ENCODE peak calls at places on chromosomes 1 and 21, in eight cellular contexts. W is IMR-90, T is HCT116, D is lower leg skin, U is ovary, P is sigmoid colon, E is heart left ventricle, B is A549. L is an unnamed sample.
A peak's percentile ranks its signal among the peaks of the same experiment; 100 is the strongest.

GRCh38 chr21:33975548-33976081 is 60.0 kb upstream of the ATP5PO start:
- DNase-seq in D (no peak), W (peak; percentile 43), E (no peak), U (no peak), B (no peak), T (no peak), P (no peak), L (peak; percentile 87)

GRCh38 chr21:26236281-26236680 is 65.7 kb upstream of the APP start:
- DNase-seq in B (no peak), W (no peak), D (no peak), E (no peak), U (no peak), P (no peak), T (no peak), L (no peak)

GRCh38 chr1:96487404-96487803 is 234.2 kb upstream of the PTBP2 start:
- DNase-seq in B (no peak), W (peak; percentile 17), P (no peak), D (no peak), U (no peak), T (peak; percentile 13), E (no peak), L (no peak)

GRCh38 chr21:44549525-44550211 is 1.6 kb downstream of the KRTAP10-2 start:
- DNase-seq in E (no peak), D (peak; percentile 49), T (no peak), B (no peak), P (no peak), W (no peak), U (no peak), L (peak; percentile 34)

GRCh38 chr1:229127301-229127700 is 143.6 kb upstream of the RAB4A start:
- DNase-seq in D (no peak), B (no peak), U (no peak), E (no peak), T (no peak), P (peak; percentile 18), W (peak; percentile 41), L (no peak)

GRCh38 chr1:201261771-201262547 is 21.3 kb upstream of the PKP1 start:
- DNase-seq in T (no peak), D (peak; percentile 83), B (no peak), E (no peak), W (peak; percentile 26), U (no peak), P (peak; percentile 32), L (no peak)

GRCh38 chr1:63261736-63262142 is 60.6 kb upstream of the FOXD3 start:
- DNase-seq in D (no peak), W (no peak), U (no peak), B (no peak), T (no peak), E (peak; percentile 18), P (no peak), L (no peak)

GRCh38 chr1:224542783-224543440 is 73.2 kb upstream of the CNIH3 start:
- DNase-seq in D (no peak), W (peak; percentile 99), E (no peak), B (no peak), P (no peak), T (peak; percentile 84), U (no peak), L (no peak)

GRCh38 chr1:222736470-222736869 is 532 bp upstream of the FAM177B start:
- DNase-seq in T (no peak), W (no peak), U (no peak), D (no peak), E (no peak), P (no peak), B (no peak), L (no peak)

GRCh38 chr1:107358611-107359342 is 217.9 kb downstream of the NTNG1 start:
- DNase-seq in E (no peak), W (no peak), B (no peak), P (no peak), T (no peak), D (no peak), U (no peak), L (no peak)

GRCh38 chr1:84847253-84848247 is 45.5 kb downstream of the LPAR3 start:
- DNase-seq in B (no peak), U (peak; percentile 36), P (peak; percentile 88), D (peak; percentile 86), T (peak; percentile 62), E (peak; percentile 63), W (peak; percentile 96), L (no peak)

GRCh38 chr1:204516180-204516879 is at the start of gene MDM4:
- DNase-seq in B (peak; percentile 96), D (peak; percentile 97), P (peak; percentile 96), U (peak; percentile 88), T (peak; percentile 97), E (peak; percentile 91), W (peak; percentile 97), L (peak; percentile 94)

GRCh38 chr1:27057389-27057788 is 44.7 kb upstream of the TENT5B start:
- DNase-seq in D (no peak), E (no peak), U (no peak), B (no peak), T (no peak), P (no peak), W (no peak), L (no peak)

GRCh38 chr1:27517305-27517704 is 27.3 kb upstream of the WASF2 start:
- DNase-seq in P (no peak), U (no peak), B (no peak), T (no peak), D (no peak), W (no peak), E (no peak), L (no peak)

GRCh38 chr1:53545663-53546408 is 86.6 kb downstream of the DMRTB1 start:
- DNase-seq in U (peak; percentile 2), B (no peak), W (peak; percentile 21), P (peak; percentile 26), E (no peak), T (no peak), D (peak; percentile 74), L (no peak)

GRCh38 chr1:24830680-24831272 is 85.5 kb downstream of the CLIC4 start:
- DNase-seq in T (peak; percentile 68), D (no peak), P (no peak), W (peak; percentile 79), E (no peak), U (no peak), B (peak; percentile 34), L (no peak)

GRCh38 chr1:11496551-11497080 is 17.7 kb downstream of the DISP3 start:
- DNase-seq in U (no peak), E (no peak), D (peak; percentile 71), B (no peak), T (no peak), P (peak; percentile 56), W (no peak), L (no peak)
- H3K4me3 ChIP-seq in U (no peak overlapping the region), E (no peak overlapping the region), D (no peak overlapping the region), B (no peak overlapping the region), T (no peak overlapping the region), P (no peak overlapping the region), W (no peak overlapping the region), L (no peak overlapping the region)

DNA sequence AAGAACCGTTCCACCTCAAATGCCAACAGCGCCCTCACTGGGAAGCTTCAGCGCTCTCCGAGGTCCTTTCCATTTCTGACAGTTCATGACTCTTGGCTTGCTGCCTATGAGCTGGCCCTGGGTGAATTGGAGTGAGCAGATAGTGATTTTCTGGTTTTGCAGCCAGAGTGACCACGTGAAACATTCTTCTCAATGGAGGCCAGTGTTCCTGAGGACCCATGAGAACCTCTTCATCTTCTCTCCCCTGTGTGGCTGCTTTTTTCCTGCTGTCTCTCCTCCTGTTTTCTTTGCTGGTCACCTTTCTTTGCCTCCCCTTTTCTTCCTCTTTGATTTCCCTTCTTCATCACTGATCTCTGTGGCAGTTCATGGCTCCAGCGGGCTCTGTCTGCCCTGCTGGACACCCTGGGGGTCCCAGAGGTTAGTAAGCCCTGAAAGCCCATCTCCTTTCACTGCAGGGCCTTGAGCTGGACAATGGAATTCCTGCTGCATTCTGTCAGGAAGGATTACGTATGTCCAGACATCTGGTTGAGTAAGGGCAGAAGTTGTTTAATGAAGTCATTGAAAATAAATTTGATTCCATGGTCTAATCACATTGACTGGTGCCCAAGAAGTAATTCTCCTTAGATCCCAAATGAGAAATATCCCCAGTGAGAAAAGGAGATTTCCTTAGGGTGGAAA is 29.9 kb downstream of the VASH2 start:
- DNase-seq in W (peak; percentile 90), D (peak; percentile 61), P (no peak), B (no peak), U (no peak), E (peak; percentile 26), T (no peak), L (no peak)
- TF ChIP-seq CTCF in W (peak; percentile 11), D (no peak), P (no peak), B (no peak), U (no peak), E (no peak), T (no peak), L (no peak)

GRCh38 chr1:23484253-23485001 is 448 bp upstream of the ASAP3 start:
- DNase-seq in B (peak; percentile 82), W (peak; percentile 89), T (peak; percentile 69), U (peak; percentile 97), D (peak; percentile 98), P (peak; percentile 97), E (peak; percentile 94), L (no peak)

GRCh38 chr1:23481904-23482303 is 2.1 kb downstream of the ASAP3 start:
- DNase-seq in W (no peak), B (no peak), D (no peak), E (no peak), P (no peak), U (no peak), T (no peak), L (no peak)

GRCh38 chr1:23485002-23485332 is 988 bp upstream of the ASAP3 start:
- DNase-seq in E (no peak), D (no peak), B (no peak), P (no peak), T (no peak), W (no peak), U (no peak), L (no peak)

GRCh38 chr1:23481026-23481597 is 2.9 kb downstream of the ASAP3 start:
- DNase-seq in T (no peak), W (no peak), E (no peak), U (no peak), B (no peak), D (no peak), P (no peak), L (no peak)

DNA sequence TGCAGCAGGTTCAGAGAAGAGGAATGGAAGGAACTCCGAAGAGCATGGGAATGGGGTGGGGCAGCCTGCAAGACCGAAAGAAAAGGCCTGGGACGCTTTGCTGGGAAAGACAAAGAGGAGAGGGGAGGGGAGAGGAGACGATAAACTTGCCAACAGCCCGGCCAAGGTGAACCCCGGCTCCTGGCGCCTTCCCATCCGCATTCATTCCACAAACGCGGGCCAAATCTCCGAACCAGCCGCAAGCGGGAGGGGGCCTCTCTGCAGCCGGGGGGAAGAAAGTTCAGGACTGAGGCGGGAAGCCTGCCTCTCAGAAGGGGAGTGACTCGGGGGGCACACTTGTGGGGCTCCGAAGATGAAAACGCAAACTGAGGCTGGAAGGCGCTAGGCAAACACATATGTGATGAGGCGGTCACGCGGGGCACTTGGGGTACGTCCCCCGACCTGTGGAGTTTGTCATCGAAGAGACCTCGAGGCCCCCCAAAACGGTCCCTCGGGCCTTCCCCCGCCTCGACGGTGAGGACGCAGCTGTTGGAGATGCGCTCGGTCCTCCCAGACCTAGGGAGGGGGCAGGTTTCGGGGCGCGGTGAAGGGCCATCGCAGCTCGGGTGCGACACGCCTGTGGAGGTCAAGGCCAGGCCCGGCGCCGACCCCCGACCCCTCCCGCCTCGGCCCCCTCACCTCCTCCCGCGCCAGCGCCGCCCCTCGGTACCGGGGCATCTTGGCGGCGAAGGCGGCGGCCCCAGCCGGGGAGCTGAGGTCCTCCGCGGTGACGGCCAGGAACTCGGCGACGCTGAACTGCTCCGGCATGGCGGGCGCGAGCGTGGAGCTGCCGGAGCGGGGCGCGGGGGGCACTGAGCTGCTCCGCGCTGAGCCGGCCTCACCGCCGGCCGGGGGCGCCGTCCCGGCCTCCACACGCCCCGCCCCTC is at the start of gene ASAP3:
- DNase-seq in T (no peak), P (peak; percentile 80), D (peak; percentile 88), W (peak; percentile 41), B (no peak), E (peak; percentile 68), U (peak; percentile 83), L (no peak)
- TF ChIP-seq POLR2A in T (peak; percentile 29), P (no peak), D (no peak), W (peak; percentile 55), B (peak; percentile 64), E (no peak), U (peak; percentile 64), L (no peak)

GRCh38 chr1:9400425-9401079 is 107.9 kb downstream of the SPSB1 start:
- DNase-seq in U (no peak), B (no peak), D (no peak), P (no peak), T (no peak), E (no peak), W (peak; percentile 46), L (no peak)
- H3K4me3 ChIP-seq in U (no peak overlapping the region), B (no peak overlapping the region), D (no peak overlapping the region), P (no peak overlapping the region), T (peak overlapping the region; percentile 13), E (no peak overlapping the region), W (no peak overlapping the region), L (no peak overlapping the region)